ENCODE peak calls at places on chromosomes 11 and 22, in four cellular contexts. One of them, this sample, is unnamed.

GRCh38 chr11:79438631-79439429 is 2.0 kb downstream of the TENM4 start:
- DNase-seq in HFF-Myc: no peak
- DNase-seq in aorta: no peak
- DNase-seq in PC-3: no peak
- DNase-seq in this sample: peak; percentile 41

GRCh38 chr22:48496987-48497650 is 1330.6 kb downstream of the BRD1 start:
- DNase-seq in HFF-Myc: no peak
- DNase-seq in aorta: peak; percentile 64
- DNase-seq in PC-3: no peak
- DNase-seq in this sample: no peak

GRCh38 chr22:42368379-42369249 is 63.6 kb downstream of the NFAM1 start:
- DNase-seq in HFF-Myc: no peak
- DNase-seq in aorta: no peak
- DNase-seq in PC-3: no peak
- DNase-seq in this sample: peak; percentile 70

GRCh38 chr22:21067901-21068680 is 22.3 kb downstream of the LRRC74B start:
- DNase-seq in HFF-Myc: no peak
- DNase-seq in aorta: peak; percentile 16
- DNase-seq in PC-3: no peak
- DNase-seq in this sample: no peak

GRCh38 chr11:119591836-119592310 is 137.1 kb downstream of the NECTIN1 start:
- DNase-seq in HFF-Myc: no peak
- DNase-seq in aorta: no peak
- DNase-seq in PC-3: peak; percentile 56
- DNase-seq in this sample: no peak

GRCh38 chr22:39589880-39590279 is 19.3 kb downstream of the CACNA1I start:
- DNase-seq in HFF-Myc: no peak
- DNase-seq in aorta: no peak
- DNase-seq in PC-3: no peak
- DNase-seq in this sample: no peak

GRCh38 chr11:70501026-70501901 is 102.9 kb downstream of the CTTN start:
- DNase-seq in HFF-Myc: no peak
- DNase-seq in aorta: peak; percentile 84
- DNase-seq in PC-3: no peak
- DNase-seq in this sample: no peak

GRCh38 chr22:47048123-47049077 is 285.9 kb downstream of the TBC1D22A start:
- DNase-seq in HFF-Myc: no peak
- DNase-seq in aorta: peak; percentile 57
- DNase-seq in PC-3: no peak
- DNase-seq in this sample: no peak

GRCh38 chr11:95088946-95089619 is 563 bp upstream of the ENDOD1 start:
- DNase-seq in HFF-Myc: no peak
- DNase-seq in aorta: no peak
- DNase-seq in PC-3: no peak
- DNase-seq in this sample: no peak

GRCh38 chr22:32574397-32574796 is 99.8 kb downstream of the FBXO7 start:
- DNase-seq in HFF-Myc: no peak
- DNase-seq in aorta: no peak
- DNase-seq in PC-3: no peak
- DNase-seq in this sample: no peak

GRCh38 chr22:20319041-20319744 is 667 bp downstream of the DGCR6L start:
- DNase-seq in HFF-Myc: no peak
- DNase-seq in aorta: peak; percentile 68
- DNase-seq in PC-3: no peak
- DNase-seq in this sample: no peak

GRCh38 chr11:1088927-1089737 is 14.5 kb downstream of the MUC2 start:
- DNase-seq in HFF-Myc: no peak
- DNase-seq in aorta: peak; percentile 43
- DNase-seq in PC-3: no peak
- DNase-seq in this sample: no peak

GRCh38 chr11:96037267-96037990 is 113.5 kb upstream of the MTMR2 start:
- DNase-seq in HFF-Myc: no peak
- DNase-seq in aorta: no peak
- DNase-seq in PC-3: peak; percentile 95
- DNase-seq in this sample: no peak

GRCh38 chr22:39313258-39314001 is 6.0 kb downstream of the RPL3 start:
- DNase-seq in HFF-Myc: no peak
- DNase-seq in aorta: peak; percentile 67
- DNase-seq in PC-3: no peak
- DNase-seq in this sample: no peak

GRCh38 chr22:48644997-48645396 is 1182.7 kb downstream of the BRD1 start:
- DNase-seq in HFF-Myc: no peak
- DNase-seq in aorta: no peak
- DNase-seq in PC-3: no peak
- DNase-seq in this sample: no peak

GRCh38 chr22:44931077-44931540 is 78.7 kb downstream of the PHF21B start:
- DNase-seq in HFF-Myc: peak; percentile 2
- DNase-seq in aorta: peak; percentile 74
- DNase-seq in PC-3: no peak
- DNase-seq in this sample: no peak

GRCh38 chr11:48087974-48088681 is 107.8 kb downstream of the PTPRJ start:
- DNase-seq in HFF-Myc: no peak
- DNase-seq in aorta: no peak
- DNase-seq in PC-3: no peak
- DNase-seq in this sample: peak; percentile 44

GRCh38 chr11:44257338-44258189 is 52.4 kb downstream of the ALX4 start:
- DNase-seq in HFF-Myc: no peak
- DNase-seq in aorta: no peak
- DNase-seq in PC-3: no peak
- DNase-seq in this sample: no peak

GRCh38 chr11:64605656-64606585 is 14.9 kb downstream of the SLC22A12 start:
- DNase-seq in HFF-Myc: no peak
- DNase-seq in aorta: no peak
- DNase-seq in PC-3: no peak
- DNase-seq in this sample: no peak

GRCh38 chr22:19774628-19775027 is 14.1 kb downstream of the TBX1 start:
- DNase-seq in HFF-Myc: no peak
- DNase-seq in aorta: no peak
- DNase-seq in PC-3: no peak
- DNase-seq in this sample: no peak

GRCh38 chr11:105878510-105878909 is 143.5 kb downstream of the MSANTD4 start:
- DNase-seq in HFF-Myc: no peak
- DNase-seq in aorta: no peak
- DNase-seq in PC-3: no peak
- DNase-seq in this sample: no peak

GRCh38 chr11:119375629-119376196 is 5.8 kb downstream of the USP2 start:
- DNase-seq in HFF-Myc: no peak
- DNase-seq in aorta: peak; percentile 92
- DNase-seq in PC-3: no peak
- DNase-seq in this sample: peak; percentile 81

GRCh38 chr11:41309111-41309522 is 150.3 kb downstream of the LRRC4C start:
- DNase-seq in HFF-Myc: no peak
- DNase-seq in aorta: no peak
- DNase-seq in PC-3: no peak
- DNase-seq in this sample: no peak

GRCh38 chr22:37242395-37242918 is 1.6 kb downstream of the RAC2 start:
- DNase-seq in HFF-Myc: no peak
- DNase-seq in aorta: no peak
- DNase-seq in PC-3: peak; percentile 51
- DNase-seq in this sample: peak; percentile 54

GRCh38 chr22:28736296-28737155 is 5.1 kb downstream of the CHEK2 start:
- DNase-seq in HFF-Myc: no peak
- DNase-seq in aorta: no peak
- DNase-seq in PC-3: no peak
- DNase-seq in this sample: no peak

GRCh38 chr11:32307921-32308320 is 127.4 kb downstream of the WT1 start:
- DNase-seq in HFF-Myc: no peak
- DNase-seq in aorta: no peak
- DNase-seq in PC-3: no peak
- DNase-seq in this sample: no peak

GRCh38 chr11:131065435-131066295 is 149.4 kb upstream of the SNX19 start:
- DNase-seq in HFF-Myc: no peak
- DNase-seq in aorta: no peak
- DNase-seq in PC-3: no peak
- DNase-seq in this sample: no peak

GRCh38 chr11:35932641-35933571 is 11.0 kb upstream of the LDLRAD3 start:
- DNase-seq in HFF-Myc: no peak
- DNase-seq in aorta: no peak
- DNase-seq in PC-3: peak; percentile 41
- DNase-seq in this sample: no peak

GRCh38 chr22:31952459-31952858 is 8.1 kb downstream of the YWHAH start:
- DNase-seq in HFF-Myc: no peak
- DNase-seq in aorta: no peak
- DNase-seq in PC-3: peak; percentile 72
- DNase-seq in this sample: no peak

GRCh38 chr11:103850419-103851165 is 185.8 kb upstream of the DDI1 start:
- DNase-seq in HFF-Myc: no peak
- DNase-seq in aorta: no peak
- DNase-seq in PC-3: no peak
- DNase-seq in this sample: no peak

GRCh38 chr11:113677648-113678047 is 28.5 kb downstream of the TMPRSS5 start:
- DNase-seq in HFF-Myc: no peak
- DNase-seq in aorta: no peak
- DNase-seq in PC-3: no peak
- DNase-seq in this sample: no peak

GRCh38 chr11:105046898-105047579 is 1.9 kb upstream of the CARD16 start:
- DNase-seq in HFF-Myc: peak; percentile 99
- DNase-seq in aorta: no peak
- DNase-seq in PC-3: peak; percentile 96
- DNase-seq in this sample: no peak

GRCh38 chr11:2086239-2087040 is 52.7 kb downstream of the IGF2 start:
- DNase-seq in HFF-Myc: no peak
- DNase-seq in aorta: peak; percentile 55
- DNase-seq in PC-3: no peak
- DNase-seq in this sample: peak; percentile 41

GRCh38 chr22:44628273-44628672 is 73.7 kb upstream of the PRR5 start:
- DNase-seq in HFF-Myc: no peak
- DNase-seq in aorta: peak; percentile 63
- DNase-seq in PC-3: no peak
- DNase-seq in this sample: no peak

GRCh38 chr22:39745789-39746188 is 147.8 kb downstream of the ENTHD1 start:
- DNase-seq in HFF-Myc: no peak
- DNase-seq in aorta: no peak
- DNase-seq in PC-3: no peak
- DNase-seq in this sample: no peak

GRCh38 chr22:49699928-49700498 is 127.7 kb downstream of the BRD1 start:
- DNase-seq in HFF-Myc: no peak
- DNase-seq in aorta: no peak
- DNase-seq in PC-3: no peak
- DNase-seq in this sample: no peak

GRCh38 chr11:60422609-60423008 is 6.8 kb upstream of the MS4A5 start:
- DNase-seq in HFF-Myc: no peak
- DNase-seq in aorta: no peak
- DNase-seq in PC-3: no peak
- DNase-seq in this sample: no peak

GRCh38 chr11:67213251-67213650 is 53.0 kb upstream of the GRK2 start:
- DNase-seq in HFF-Myc: no peak
- DNase-seq in aorta: no peak
- DNase-seq in PC-3: no peak
- DNase-seq in this sample: no peak

GRCh38 chr11:15843309-15843857 is 513.0 kb downstream of the SOX6 start:
- DNase-seq in HFF-Myc: no peak
- DNase-seq in aorta: no peak
- DNase-seq in PC-3: no peak
- DNase-seq in this sample: no peak